ENCODE peak calls at places on chromosomes 16 and 17, in eight cellular contexts. A, Q, X, W, S, K, R and I are unnamed samples.

GRCh38 chr17:30520436-30520835 is 43.2 kb downstream of the GOSR1 start:
- DNase-seq in K (no peak), Q (peak; percentile 54), X (no peak), R (no peak), W (peak; percentile 62), S (no peak), A (no peak), I (no peak)

GRCh38 chr17:7445011-7445927 is at the start of gene CHRNB1:
- DNase-seq in Q (no peak), S (no peak), R (peak; percentile 78), K (peak; percentile 93), W (peak; percentile 77), X (peak; percentile 88), A (peak; percentile 60), I (peak; percentile 76)

GRCh38 chr16:68724797-68725196 is 12.3 kb upstream of the CDH1 start:
- DNase-seq in X (no peak), S (no peak), K (no peak), Q (no peak), R (no peak), A (no peak), W (no peak), I (no peak)

GRCh38 chr16:17476414-17477259 is 5.9 kb upstream of the XYLT1 start:
- DNase-seq in S (no peak), K (peak; percentile 78), X (peak; percentile 92), Q (peak; percentile 61), W (peak; percentile 69), A (no peak), R (peak; percentile 54), I (no peak)

GRCh38 chr17:66522591-66523272 is 220.3 kb downstream of the PRKCA start:
- DNase-seq in W (no peak), A (no peak), S (no peak), R (no peak), Q (no peak), X (no peak), K (no peak), I (no peak)

GRCh38 chr17:76914937-76915336 is 46.7 kb downstream of the MGAT5B start:
- DNase-seq in S (no peak), Q (no peak), X (no peak), A (no peak), W (no peak), K (no peak), R (no peak), I (no peak)

GRCh38 chr16:57622361-57623250 is 5.8 kb upstream of the ADGRG1 start:
- DNase-seq in S (no peak), X (no peak), Q (no peak), R (no peak), K (no peak), W (no peak), A (no peak), I (no peak)

GRCh38 chr17:74216505-74216904 is 3.1 kb downstream of the TTYH2 start:
- DNase-seq in Q (no peak), A (no peak), X (no peak), R (no peak), W (no peak), S (no peak), K (no peak), I (no peak)

GRCh38 chr16:1859650-1860049 is 12.3 kb downstream of the MEIOB start:
- DNase-seq in A (no peak), K (no peak), X (no peak), W (no peak), S (no peak), Q (no peak), R (peak; percentile 47), I (no peak)

GRCh38 chr16:66390346-66391108 is 24.0 kb downstream of the CDH5 start:
- DNase-seq in S (no peak), W (no peak), Q (no peak), K (no peak), A (no peak), X (no peak), R (peak; percentile 20), I (no peak)

GRCh38 chr17:78401246-78401645 is 22.8 kb downstream of the PGS1 start:
- DNase-seq in K (no peak), R (no peak), S (no peak), Q (no peak), X (peak; percentile 51), A (no peak), W (peak; percentile 53), I (no peak)

GRCh38 chr17:80649672-80650338 is 105.2 kb downstream of the RPTOR start:
- DNase-seq in R (no peak), X (peak; percentile 90), K (peak; percentile 72), W (peak; percentile 87), Q (peak; percentile 96), S (peak; percentile 31), A (no peak), I (peak; percentile 89)

GRCh38 chr17:39600469-39601009 is 7.2 kb downstream of the NEUROD2 start:
- DNase-seq in R (no peak), W (no peak), Q (no peak), A (no peak), K (no peak), S (no peak), X (no peak), I (no peak)

GRCh38 chr16:3188925-3189825 is 1.2 kb downstream of the OR1F1 start:
- DNase-seq in A (no peak), Q (peak; percentile 50), W (peak; percentile 59), X (peak; percentile 90), S (no peak), R (no peak), K (peak; percentile 61), I (no peak)

GRCh38 chr17:50501054-50501453 is 7.2 kb upstream of the MYCBPAP start:
- DNase-seq in K (peak; percentile 57), X (peak; percentile 35), W (no peak), R (peak; percentile 47), S (no peak), A (no peak), Q (no peak), I (no peak)

GRCh38 chr17:18291718-18292540 is 22.9 kb downstream of the TOP3A start:
- DNase-seq in A (no peak), K (no peak), Q (no peak), W (no peak), S (no peak), R (no peak), X (no peak), I (no peak)

GRCh38 chr17:61399131-61400057 is at the start of gene TBX2:
- DNase-seq in S (no peak), K (peak; percentile 94), Q (peak; percentile 86), A (peak; percentile 95), W (peak; percentile 98), R (peak; percentile 51), X (peak; percentile 87), I (peak; percentile 84)

GRCh38 chr17:55068862-55069771 is 100.6 kb downstream of the STXBP4 start:
- DNase-seq in A (no peak), X (no peak), S (no peak), Q (no peak), K (no peak), W (no peak), R (no peak), I (no peak)

GRCh38 chr17:45230787-45231480 is 9.2 kb downstream of the FMNL1 start:
- DNase-seq in R (no peak), A (no peak), Q (peak; percentile 60), X (no peak), W (peak; percentile 78), S (no peak), K (no peak), I (no peak)

GRCh38 chr17:4607773-4608187 is 23.5 kb downstream of the SMTNL2 start:
- DNase-seq in X (no peak), S (no peak), A (peak; percentile 70), Q (peak; percentile 71), R (peak; percentile 68), W (peak; percentile 66), K (peak; percentile 67), I (peak; percentile 86)

GRCh38 chr16:69110406-69110805 is 5.0 kb downstream of the HAS3 start:
- DNase-seq in A (no peak), R (no peak), K (no peak), S (no peak), W (no peak), Q (no peak), X (no peak), I (no peak)

GRCh38 chr16:80527297-80527696 is 13.5 kb upstream of the DYNLRB2 start:
- DNase-seq in W (peak; percentile 11), X (peak; percentile 66), R (no peak), Q (peak; percentile 39), S (no peak), K (peak; percentile 9), A (no peak), I (no peak)

GRCh38 chr17:49157784-49158183 is 25.2 kb downstream of the B4GALNT2 start:
- DNase-seq in K (no peak), Q (peak; percentile 26), A (no peak), R (no peak), W (peak; percentile 49), X (peak; percentile 40), S (no peak), I (no peak)

GRCh38 chr16:88792078-88792550 is 7.1 kb upstream of the PIEZO1 start:
- DNase-seq in K (no peak), A (no peak), W (no peak), S (no peak), X (no peak), R (no peak), Q (no peak), I (no peak)

GRCh38 chr17:2406271-2406902 is 5.5 kb upstream of the MNT start:
- DNase-seq in Q (no peak), S (no peak), A (peak; percentile 67), X (no peak), R (peak; percentile 50), W (no peak), K (no peak), I (no peak)

GRCh38 chr17:21201874-21202273 is 12.1 kb downstream of the TMEM11 start:
- DNase-seq in K (no peak), Q (no peak), R (no peak), W (no peak), A (no peak), S (no peak), X (no peak), I (no peak)

GRCh38 chr16:9134739-9135138 is 43.3 kb downstream of the HAPSTR1 start:
- DNase-seq in X (peak; percentile 82), A (no peak), W (peak; percentile 46), K (peak; percentile 61), S (peak; percentile 27), R (peak; percentile 58), Q (peak; percentile 56), I (no peak)

GRCh38 chr16:23694707-23695373 is 16.2 kb downstream of the PLK1 start:
- DNase-seq in W (peak; percentile 40), R (no peak), A (no peak), X (peak; percentile 91), S (no peak), Q (peak; percentile 37), K (peak; percentile 61), I (no peak)

GRCh38 chr17:42783062-42783777 is 2.8 kb downstream of the WNK4 start:
- DNase-seq in W (peak; percentile 78), K (no peak), A (no peak), Q (peak; percentile 86), R (no peak), X (peak; percentile 80), S (no peak), I (no peak)

GRCh38 chr17:1908699-1909309 is 79.0 kb downstream of the RPA1 start:
- DNase-seq in Q (peak; percentile 83), W (peak; percentile 84), A (peak; percentile 81), S (no peak), K (peak; percentile 84), X (peak; percentile 78), R (peak; percentile 65), I (peak; percentile 68)

GRCh38 chr17:2398655-2399571 is 1.9 kb downstream of the MNT start:
- DNase-seq in S (no peak), W (peak; percentile 72), K (peak; percentile 81), Q (peak; percentile 83), R (peak; percentile 47), A (peak; percentile 79), X (peak; percentile 89), I (no peak)

GRCh38 chr17:29844339-29845048 is 85.5 kb downstream of the SSH2 start:
- DNase-seq in R (no peak), S (no peak), X (peak; percentile 72), W (no peak), K (peak; percentile 85), A (no peak), Q (peak; percentile 70), I (no peak)

GRCh38 chr16:66457888-66458287 is 30.8 kb downstream of the BEAN1 start:
- DNase-seq in X (peak; percentile 56), Q (no peak), R (no peak), W (no peak), S (no peak), A (no peak), K (no peak), I (no peak)

GRCh38 chr17:41492771-41493170 is 3.1 kb upstream of the KRT36 start:
- DNase-seq in W (no peak), R (no peak), S (no peak), K (peak; percentile 33), X (no peak), Q (peak; percentile 70), A (no peak), I (no peak)